ENCODE peak calls at places on chromosomes 11 and 22, in eight cellular contexts. I is CD8-positive, alpha-beta memory T cell; K is GM23338; C is fibroblast of pulmonary artery; S is DND-41; R is transverse colon; A is AG09309; Y is thoracic aorta. J is an unnamed sample.

GRCh38 chr22:23068832-23069385 is 1.4 kb upstream of the GNAZ start:
- DNase-seq in S (no peak), K (no peak), Y (no peak), R (peak; percentile 3), I (peak; percentile 27), C (no peak), A (no peak), J (no peak)

GRCh38 chr11:120710354-120711187 is 199.0 kb downstream of the GRIK4 start:
- DNase-seq in C (peak; percentile 84), S (no peak), R (peak; percentile 58), Y (no peak), A (peak; percentile 55), K (peak; percentile 77), I (no peak), J (no peak)

GRCh38 chr11:11532574-11532973 is 89.2 kb downstream of the GALNT18 start:
- DNase-seq in I (no peak), K (no peak), S (no peak), Y (no peak), C (no peak), R (no peak), A (no peak), J (peak; percentile 42)

GRCh38 chr22:17243524-17243923 is 24.3 kb upstream of the ADA2 start:
- DNase-seq in I (no peak), A (no peak), Y (no peak), K (no peak), S (no peak), R (peak; percentile 27), C (no peak), J (no peak)

GRCh38 chr22:30572840-30573593 is 1.4 kb downstream of the GAL3ST1 start:
- DNase-seq in R (peak; percentile 66), A (no peak), K (no peak), S (no peak), Y (no peak), C (no peak), I (no peak), J (no peak)

GRCh38 chr11:79932612-79933011 is 491.8 kb upstream of the TENM4 start:
- DNase-seq in C (no peak), I (no peak), A (no peak), S (no peak), R (no peak), K (no peak), Y (no peak), J (no peak)

GRCh38 chr11:77107950-77108349 is 5.3 kb downstream of the OMP start:
- DNase-seq in I (no peak), C (peak; percentile 91), S (no peak), R (peak; percentile 69), A (peak; percentile 62), Y (peak; percentile 55), K (no peak), J (no peak)

GRCh38 chr11:35800970-35801953 is 138.7 kb downstream of the TRIM44 start:
- DNase-seq in S (no peak), K (no peak), A (no peak), R (no peak), I (no peak), Y (no peak), C (no peak), J (no peak)

GRCh38 chr11:63888170-63889086 is 28.5 kb downstream of the RCOR2 start:
- DNase-seq in K (peak; percentile 84), S (peak; percentile 82), Y (peak; percentile 16), A (no peak), I (peak; percentile 81), C (peak; percentile 79), R (peak; percentile 84), J (no peak)

GRCh38 chr11:93541884-93542752 is 1.1 kb downstream of the SMCO4 start:
- DNase-seq in Y (no peak), S (peak; percentile 73), R (peak; percentile 67), K (peak; percentile 82), I (no peak), C (peak; percentile 47), A (no peak), J (peak; percentile 23)

GRCh38 chr11:128587415-128587814 is at the start of gene ETS1:
- DNase-seq in I (no peak), C (no peak), R (no peak), K (peak; percentile 82), Y (no peak), S (no peak), A (no peak), J (no peak)

GRCh38 chr11:94581926-94582325 is 14.8 kb downstream of the PIWIL4 start:
- DNase-seq in I (no peak), K (no peak), C (no peak), R (no peak), S (no peak), Y (no peak), A (no peak), J (no peak)

GRCh38 chr11:20388096-20389055 is 860 bp downstream of the PRMT3 start:
- DNase-seq in I (no peak), Y (no peak), K (no peak), S (peak; percentile 40), A (no peak), R (no peak), C (peak; percentile 5), J (no peak)

GRCh38 chr11:119484741-119485605 is 62.0 kb upstream of the THY1 start:
- DNase-seq in I (peak; percentile 13), C (no peak), R (no peak), A (no peak), K (peak; percentile 77), Y (no peak), S (peak; percentile 12), J (no peak)

GRCh38 chr11:32052218-32052617 is 38.7 kb upstream of the RCN1 start:
- DNase-seq in R (peak; percentile 46), K (peak; percentile 73), I (peak; percentile 59), A (no peak), S (peak; percentile 57), C (peak; percentile 74), Y (no peak), J (peak; percentile 15)

GRCh38 chr11:119421941-119422504 is 949 bp downstream of the THY1 start:
- DNase-seq in A (no peak), I (no peak), Y (no peak), S (no peak), R (no peak), K (peak; percentile 52), C (no peak), J (no peak)

GRCh38 chr22:35010543-35010942 is 55.4 kb upstream of the ISX start:
- DNase-seq in I (no peak), C (no peak), K (no peak), R (no peak), A (no peak), S (no peak), Y (no peak), J (no peak)

GRCh38 chr11:68002943-68003845 is 703 bp downstream of the UNC93B1 start:
- DNase-seq in K (peak; percentile 70), A (no peak), I (peak; percentile 78), C (no peak), Y (no peak), R (peak; percentile 77), S (no peak), J (no peak)

GRCh38 chr11:95891423-95892177 is 32.3 kb downstream of the MTMR2 start:
- DNase-seq in I (no peak), S (no peak), A (no peak), R (no peak), Y (no peak), K (no peak), C (peak; percentile 26), J (no peak)

GRCh38 chr11:74680703-74681531 is 50.3 kb downstream of the CHRDL2 start:
- DNase-seq in K (no peak), Y (no peak), R (peak; percentile 6), C (no peak), A (no peak), S (no peak), I (no peak), J (no peak)

GRCh38 chr22:43002198-43002577 is 12.8 kb downstream of the PACSIN2 start:
- DNase-seq in R (no peak), A (no peak), Y (no peak), S (no peak), I (no peak), C (peak; percentile 78), K (peak; percentile 36), J (no peak)

GRCh38 chr11:82191690-82192089 is 542.0 kb downstream of the FAM181B start:
- DNase-seq in S (no peak), C (no peak), R (no peak), I (no peak), K (no peak), Y (no peak), A (no peak), J (no peak)

GRCh38 chr22:27726726-27727449 is 74.7 kb downstream of the MN1 start:
- DNase-seq in I (no peak), C (peak; percentile 93), A (peak; percentile 21), K (peak; percentile 44), R (peak; percentile 28), S (no peak), Y (no peak), J (no peak)

GRCh38 chr11:27938011-27938410 is 169.9 kb downstream of the KIF18A start:
- DNase-seq in I (no peak), Y (no peak), K (no peak), S (no peak), R (no peak), C (peak; percentile 36), A (no peak), J (no peak)

GRCh38 chr22:45034821-45035220 is 25.0 kb upstream of the PHF21B start:
- DNase-seq in R (no peak), S (no peak), I (no peak), A (no peak), C (no peak), Y (no peak), K (no peak), J (no peak)

GRCh38 chr11:14973621-14974020 is 1.5 kb upstream of the CALCA start:
- DNase-seq in Y (no peak), S (no peak), C (no peak), K (peak; percentile 60), R (no peak), I (no peak), A (no peak), J (no peak)
- H3K4me3 ChIP-seq in Y (peak overlapping the region; percentile 59), S (no peak overlapping the region), C (no peak overlapping the region), K (peak overlapping the region; percentile 74), R (no peak overlapping the region), I (peak overlapping the region; percentile 45), A (no peak overlapping the region), J (peak overlapping the region; percentile 25)

GRCh38 chr11:88164320-88164719 is 10.9 kb downstream of the RAB38 start:
- DNase-seq in S (no peak), R (no peak), Y (no peak), K (no peak), A (no peak), I (no peak), C (no peak), J (no peak)
- H3K4me3 ChIP-seq in S (no peak overlapping the region), R (no peak overlapping the region), Y (no peak overlapping the region), K (no peak overlapping the region), A (no peak overlapping the region), I (no peak overlapping the region), C (no peak overlapping the region), J (no peak overlapping the region)

GRCh38 chr22:41094036-41094435 is 1.6 kb downstream of the EP300 start:
- DNase-seq in I (no peak), C (peak; percentile 35), R (peak; percentile 39), Y (no peak), K (peak; percentile 46), S (peak; percentile 35), A (no peak), J (no peak)
- H3K4me3 ChIP-seq in I (peak overlapping the region; percentile 60), C (peak overlapping the region; percentile 77), R (peak overlapping the region; percentile 100), Y (peak overlapping the region; percentile 86), K (peak overlapping the region; percentile 90), S (peak overlapping the region; percentile 63), A (peak overlapping the region; percentile 77), J (peak overlapping the region; percentile 84)

GRCh38 chr11:794013-794765 is 3.9 kb downstream of the SLC25A22 start:
- DNase-seq in A (no peak), S (no peak), R (no peak), Y (no peak), I (no peak), C (no peak), K (no peak), J (no peak)
- H3K4me3 ChIP-seq in A (no peak overlapping the region), S (no peak overlapping the region), R (no peak overlapping the region), Y (no peak overlapping the region), I (no peak overlapping the region), C (no peak overlapping the region), K (no peak overlapping the region), J (no peak overlapping the region)

J was measured in gastrocnemius medialis.